ENCODE peak calls at places on chromosomes 4 and X, in seven cellular contexts. C is T-helper 1 cell; S is fibroblast of lung; Z is GM04503; Y is cerebellar cortex; J is CD4-positive, alpha-beta T cell; L is NCI-H524. T is an unnamed sample.

GRCh38 chr4:76504613-76505465 is 69.8 kb downstream of the SHROOM3 start:
- DNase-seq in C (no peak), S (peak), Z (no peak), Y (peak), J (no peak), L (peak), T (no peak)

GRCh38 chr4:178311992-178312391 is 869.8 kb upstream of the AGA start:
- DNase-seq in C (no peak), S (no peak), Z (no peak), Y (no peak), J (no peak), L (no peak), T (no peak)

GRCh38 chr4:86092684-86093083 is 267.2 kb downstream of the MAPK10 start:
- DNase-seq in C (no peak), S (peak), Z (peak), Y (no peak), J (no peak), L (no peak), T (no peak)

GRCh38 chr4:107452717-107453116 is 267.3 kb downstream of the PAPSS1 start:
- DNase-seq in C (no peak), S (no peak), Z (no peak), Y (no peak), J (no peak), L (no peak), T (no peak)

GRCh38 chr4:52658671-52659015 is 458 bp downstream of the USP46 start:
- DNase-seq in C (no peak), S (no peak), Z (no peak), Y (peak), J (no peak), L (no peak), T (no peak)

GRCh38 chr4:13481569-13481968 is 2.6 kb downstream of the RAB28 start:
- DNase-seq in C (no peak), S (peak), Z (peak), Y (no peak), J (no peak), L (no peak), T (no peak)

GRCh38 chr4:161188578-161188977 is 975.2 kb downstream of the FSTL5 start:
- DNase-seq in C (no peak), S (no peak), Z (no peak), Y (no peak), J (no peak), L (no peak), T (no peak)

GRCh38 chr4:157447195-157447594 is 226.7 kb downstream of the GRIA2 start:
- DNase-seq in C (no peak), S (no peak), Z (no peak), Y (no peak), J (no peak), L (no peak), T (no peak)

GRCh38 chrX:10039821-10040793 is 72.9 kb downstream of the CLDN34 start:
- DNase-seq in C (no peak), S (no peak), Z (no peak), Y (no peak), J (no peak), L (no peak), T (no peak)

GRCh38 chrX:53357799-53358530 is 64.5 kb downstream of the SMC1A start:
- DNase-seq in C (no peak), S (peak), Z (no peak), Y (peak), J (no peak), L (peak), T (no peak)

GRCh38 chrX:115650916-115651315 is 89.9 kb downstream of the PLS3 start:
- DNase-seq in C (no peak), S (peak), Z (no peak), Y (peak), J (no peak), L (peak), T (no peak)

GRCh38 chr4:176478076-176478475 is 158.3 kb downstream of the SPCS3 start:
- DNase-seq in C (no peak), S (peak), Z (no peak), Y (no peak), J (no peak), L (no peak), T (no peak)

GRCh38 chrX:119693996-119694451 is 1.1 kb upstream of the SEPTIN6 start:
- DNase-seq in C (no peak), S (no peak), Z (no peak), Y (no peak), J (no peak), L (no peak), T (no peak)

GRCh38 chrX:154733072-154733425 is 17.8 kb downstream of the GAB3 start:
- DNase-seq in C (no peak), S (no peak), Z (no peak), Y (no peak), J (no peak), L (no peak), T (no peak)

GRCh38 chrX:19814240-19814639 is 73.2 kb downstream of the SH3KBP1 start:
- DNase-seq in C (no peak), S (no peak), Z (no peak), Y (no peak), J (no peak), L (no peak), T (no peak)

GRCh38 chrX:63250253-63250868 is 100.8 kb downstream of the SPIN4 start:
- DNase-seq in C (peak), S (peak), Z (peak), Y (peak), J (peak), L (no peak), T (peak)

GRCh38 chrX:155997436-155997835 is at the start of gene IL9R:
- DNase-seq in C (no peak), S (no peak), Z (no peak), Y (no peak), J (peak), L (no peak), T (no peak)

GRCh38 chrX:50927127-50927526 is 16.6 kb downstream of the BMP15 start:
- DNase-seq in C (no peak), S (no peak), Z (no peak), Y (no peak), J (no peak), L (no peak), T (no peak)